ENCODE peak calls at places on chromosome 6, in seven cellular contexts. G, E, A, D, N, S and V are unnamed samples.

GRCh38 chr6:21769973-21770372 is 176.4 kb downstream of the SOX4 start:
- DNase-seq in D (no peak), G (no peak), N (no peak), E (peak), S (no peak), A (no peak), V (no peak)

GRCh38 chr6:165581678-165582077 is 81.4 kb downstream of the PDE10A start:
- DNase-seq in D (no peak), E (no peak), N (no peak), S (no peak), A (no peak), G (no peak), V (no peak)

GRCh38 chr6:21593927-21594421 is 423 bp downstream of the SOX4 start:
- DNase-seq in E (no peak), N (no peak), A (peak), G (peak), D (no peak), S (no peak), V (no peak)

GRCh38 chr6:64062960-64063683 is 427.5 kb downstream of the PHF3 start:
- DNase-seq in G (no peak), S (no peak), D (no peak), E (no peak), A (no peak), N (no peak), V (no peak)

GRCh38 chr6:33633462-33634158 is 12.5 kb downstream of the ITPR3 start:
- DNase-seq in N (peak), D (peak), E (peak), S (peak), A (no peak), G (peak), V (peak)

GRCh38 chr6:107361568-107362270 is 97.6 kb downstream of the PDSS2 start:
- DNase-seq in S (no peak), A (peak), D (no peak), N (no peak), G (no peak), E (peak), V (no peak)

GRCh38 chr6:100880149-100880900 is 804 bp downstream of the ASCC3 start:
- DNase-seq in E (peak), D (no peak), A (peak), S (no peak), G (no peak), N (no peak), V (no peak)

GRCh38 chr6:82385961-82386360 is 22.3 kb downstream of the TPBG start:
- DNase-seq in N (no peak), D (no peak), G (no peak), E (no peak), A (no peak), S (peak), V (no peak)

GRCh38 chr6:54188832-54189231 is 77.6 kb downstream of the MLIP start:
- DNase-seq in E (no peak), A (no peak), S (no peak), N (no peak), D (no peak), G (no peak), V (no peak)

GRCh38 chr6:90109141-90109540 is 187.5 kb downstream of the BACH2 start:
- DNase-seq in G (no peak), N (no peak), D (no peak), A (no peak), E (no peak), S (no peak), V (no peak)

GRCh38 chr6:170166511-170167122 is 124.3 kb downstream of the DLL1 start:
- DNase-seq in E (no peak), G (no peak), D (peak), S (no peak), A (no peak), N (peak), V (no peak)

GRCh38 chr6:130178692-130179091 is 44.1 kb downstream of the SAMD3 start:
- DNase-seq in A (peak), D (no peak), N (no peak), S (peak), E (peak), G (no peak), V (no peak)

GRCh38 chr6:137473651-137474050 is 20.5 kb downstream of the OLIG3 start:
- DNase-seq in E (no peak), N (no peak), A (no peak), S (no peak), D (no peak), G (no peak), V (no peak)

GRCh38 chr6:74735304-74735703 is 470.5 kb downstream of the COL12A1 start:
- DNase-seq in A (peak), D (no peak), G (no peak), E (peak), S (no peak), N (no peak), V (no peak)

GRCh38 chr6:127869772-127870404 is 31.0 kb downstream of the THEMIS start:
- DNase-seq in G (no peak), A (no peak), N (no peak), D (no peak), E (no peak), S (no peak), V (no peak)

GRCh38 chr6:161417712-161418457 is 144.0 kb upstream of the AGPAT4 start:
- DNase-seq in G (peak), S (no peak), E (peak), D (no peak), N (no peak), A (peak), V (no peak)

GRCh38 chr6:44735631-44735963 is 348.1 kb downstream of the CDC5L start:
- DNase-seq in A (peak), E (peak), S (peak), D (no peak), N (no peak), G (no peak), V (no peak)
- H3K4me3 ChIP-seq in A (no peak), E (no peak), S (no peak), D (no peak), N (no peak), G (no peak), V (no peak)

GRCh38 chr6:66931787-66932186 is 1224.8 kb upstream of the EYS start:
- DNase-seq in S (no peak), G (no peak), N (no peak), D (no peak), E (no peak), A (no peak), V (no peak)
- H3K27ac ChIP-seq in S (no peak), G (no peak), N (no peak), D (no peak), E (no peak), A (no peak), V (no peak)

DNA sequence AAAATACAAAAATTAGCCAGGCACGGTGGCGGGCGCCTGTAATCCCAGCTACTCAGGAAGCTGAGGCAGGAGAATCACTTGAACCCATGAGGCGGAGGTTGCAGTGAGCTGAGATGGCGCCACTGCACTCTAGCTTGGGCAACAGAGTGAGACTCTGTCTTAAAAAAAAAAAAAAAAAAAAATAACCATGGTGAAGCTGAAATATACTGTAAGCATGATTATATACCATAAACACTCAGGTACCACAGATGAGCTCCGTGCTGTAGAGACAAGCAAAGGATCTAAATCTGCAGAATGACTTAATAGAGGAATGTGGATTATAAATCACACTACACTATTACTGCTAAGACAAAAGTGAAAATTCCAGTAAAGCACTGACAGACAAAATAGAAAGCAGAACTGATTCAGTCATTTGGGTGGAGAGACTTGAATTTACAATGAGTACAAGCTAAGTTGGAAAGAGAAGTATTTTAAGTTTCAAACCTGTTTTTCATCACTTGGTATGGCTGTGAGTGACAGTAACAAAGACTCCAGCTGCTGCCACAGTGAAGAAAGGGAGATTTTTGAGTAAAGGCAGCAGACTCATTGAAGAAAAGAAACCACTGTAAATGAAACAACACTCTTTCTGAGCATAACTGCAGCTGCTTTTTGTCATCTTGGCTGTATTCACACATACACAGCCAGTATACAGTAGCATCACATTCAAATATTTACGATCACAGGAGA is 322.1 kb downstream of the RNGTT start:
- DNase-seq in E (peak), N (no peak), A (no peak), G (no peak), D (no peak), S (no peak), V (no peak)
- H3K4me3 ChIP-seq in E (no peak), N (no peak), A (no peak), G (no peak), D (no peak), S (no peak), V (no peak)

GRCh38 chr6:148534871-148535270 is 192.2 kb downstream of the SASH1 start:
- DNase-seq in S (no peak), N (no peak), D (no peak), A (no peak), G (no peak), E (no peak), V (no peak)

GRCh38 chr6:148533309-148534107 is 190.9 kb downstream of the SASH1 start:
- DNase-seq in N (no peak), G (no peak), A (no peak), E (no peak), S (no peak), D (no peak), V (no peak)

GRCh38 chr6:148538251-148539190 is 195.9 kb downstream of the SASH1 start:
- DNase-seq in S (no peak), E (peak), G (no peak), N (no peak), D (no peak), A (no peak), V (no peak)

GRCh38 chr6:148532698-148533097 is 190.1 kb downstream of the SASH1 start:
- DNase-seq in N (no peak), G (no peak), S (no peak), D (no peak), E (no peak), A (no peak), V (no peak)

GRCh38 chr6:148535976-148536375 is 193.3 kb downstream of the SASH1 start:
- DNase-seq in E (peak), G (no peak), D (no peak), A (peak), N (no peak), S (no peak), V (no peak)
- H3K27ac ChIP-seq in E (no peak), G (no peak), D (no peak), A (peak), N (no peak), S (no peak), V (no peak)

GRCh38 chr6:29419516-29419915 is 4.8 kb downstream of the OR12D1 start:
- DNase-seq in E (no peak), S (no peak), G (no peak), D (no peak), A (peak), N (no peak), V (no peak)

DNA sequence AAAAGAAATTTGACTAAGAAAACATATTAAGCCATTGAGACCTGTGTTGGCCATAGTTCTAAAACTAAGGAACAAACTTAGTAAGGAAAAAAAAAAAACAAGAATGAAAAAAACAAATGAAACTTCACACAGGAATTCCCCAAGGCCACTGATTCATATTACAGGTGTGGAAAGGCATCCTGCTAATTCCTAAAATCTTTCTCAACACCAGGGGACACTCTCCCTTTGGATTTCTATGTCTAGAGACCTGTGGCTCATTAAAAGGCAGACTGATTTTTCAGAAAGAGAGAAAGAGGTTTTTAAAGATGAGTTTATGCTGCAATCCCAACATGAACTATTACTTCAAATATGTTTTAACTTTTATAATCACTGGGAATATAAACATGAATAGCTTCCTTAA is at the start of gene OR12D1:
- DNase-seq in D (no peak), S (no peak), A (no peak), E (no peak), N (no peak), G (no peak), V (no peak)
- H3K4me3 ChIP-seq in D (no peak), S (no peak), A (no peak), E (no peak), N (no peak), G (no peak), V (no peak)

GRCh38 chr6:56756791-56757582 is 114.3 kb upstream of the DST start:
- DNase-seq in S (no peak), D (no peak), G (no peak), N (no peak), E (peak), A (no peak), V (no peak)

GRCh38 chr6:56758553-56758952 is 115.9 kb upstream of the DST start:
- DNase-seq in D (no peak), N (no peak), A (no peak), G (no peak), E (no peak), S (no peak), V (no peak)

GRCh38 chr6:56757585-56757984 is 114.9 kb upstream of the DST start:
- DNase-seq in A (no peak), G (no peak), E (peak), N (no peak), D (no peak), S (no peak), V (no peak)

GRCh38 chr6:56759521-56759920 is 116.8 kb upstream of the DST start:
- DNase-seq in A (no peak), N (no peak), G (no peak), S (no peak), E (no peak), D (no peak), V (no peak)

DNA sequence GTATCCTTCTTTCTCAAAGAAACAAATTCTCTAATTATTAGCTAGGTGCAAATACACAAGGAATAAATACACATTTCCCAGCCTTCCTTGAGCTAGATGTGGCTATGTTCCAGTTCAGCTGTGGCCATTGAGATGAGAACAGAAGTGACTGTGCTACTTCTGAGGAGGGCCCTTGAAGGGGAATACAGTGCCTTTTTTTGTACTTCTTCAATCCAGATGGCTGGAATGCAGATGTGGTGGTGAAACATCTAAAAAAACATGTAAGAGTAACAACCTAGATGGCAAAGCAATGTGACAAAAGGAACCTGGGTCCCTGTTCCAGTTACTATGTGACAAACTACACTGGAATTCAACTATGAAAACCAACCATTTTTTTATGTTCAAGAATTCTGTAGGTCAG is 115.4 kb upstream of the DST start:
- DNase-seq in A (no peak), S (no peak), D (no peak), E (no peak), N (no peak), G (no peak), V (no peak)
- H3K27ac ChIP-seq in A (no peak), S (peak), D (peak), E (no peak), N (no peak), G (no peak), V (peak)

GRCh38 chr6:150775400-150775799 is 90.1 kb upstream of the MTHFD1L start:
- DNase-seq in S (no peak), N (no peak), A (no peak), E (no peak), G (no peak), D (no peak), V (no peak)
- H3K4me3 ChIP-seq in S (no peak), N (no peak), A (no peak), E (no peak), G (no peak), D (no peak), V (no peak)

GRCh38 chr6:144365176-144365710 is 80.1 kb downstream of the UTRN start:
- DNase-seq in N (no peak), S (no peak), E (peak), D (no peak), A (no peak), G (no peak), V (no peak)
- H3K27ac ChIP-seq in N (no peak), S (no peak), E (no peak), D (no peak), A (no peak), G (no peak), V (no peak)

GRCh38 chr6:98835149-98836024 is 1.0 kb downstream of the POU3F2 start:
- DNase-seq in D (peak), E (no peak), N (peak), S (no peak), A (no peak), G (no peak), V (no peak)
- H3K4me3 ChIP-seq in D (no peak), E (no peak), N (no peak), S (no peak), A (peak), G (peak), V (peak)